ENCODE peak calls at places on chromosome 20, in five cellular contexts. W, I, B, D and C are unnamed samples.

GRCh38 chr20:5870462-5871021 is 79.8 kb downstream of the TRMT6 start:
- DNase-seq in W (no peak), I (no peak), B (no peak), D (no peak), C (no peak)

GRCh38 chr20:6053064-6053775 is 640 bp downstream of the LRRN4 start:
- DNase-seq in W (no peak), I (no peak), B (no peak), D (no peak), C (no peak)

GRCh38 chr20:61803903-61804804 is 261.5 kb downstream of the TAF4 start:
- DNase-seq in W (no peak), I (no peak), B (no peak), D (no peak), C (peak; percentile 42)

GRCh38 chr20:3661060-3661820 is 2.0 kb downstream of the GFRA4 start:
- DNase-seq in W (no peak), I (no peak), B (no peak), D (no peak), C (peak; percentile 26)

GRCh38 chr20:53865905-53866786 is 204.2 kb downstream of the BCAS1 start:
- DNase-seq in W (no peak), I (peak; percentile 25), B (no peak), D (no peak), C (peak; percentile 38)

GRCh38 chr20:22371843-22372242 is 212.5 kb downstream of the FOXA2 start:
- DNase-seq in W (peak; percentile 6), I (no peak), B (peak; percentile 42), D (no peak), C (peak; percentile 67)

GRCh38 chr20:17568045-17568788 is 1.7 kb upstream of the DSTN start:
- DNase-seq in W (no peak), I (no peak), B (no peak), D (no peak), C (no peak)

GRCh38 chr20:4688342-4688741 is 33.4 kb upstream of the PRND start:
- DNase-seq in W (no peak), I (no peak), B (no peak), D (no peak), C (no peak)

GRCh38 chr20:22490287-22491187 is 93.8 kb downstream of the FOXA2 start:
- DNase-seq in W (no peak), I (peak; percentile 34), B (no peak), D (peak; percentile 43), C (peak; percentile 78)